ENCODE peak calls at places on chromosomes 2 and 18, in four cellular contexts. One of them, this sample, is unnamed.

GRCh38 chr2:200944467-200945394 is 18.7 kb downstream of the ORC2 start:
- DNase-seq in K562: peak; percentile 50
- DNase-seq in H1: no peak
- DNase-seq in A549: peak; percentile 93
- DNase-seq in this sample: peak; percentile 82

GRCh38 chr18:21243041-21243431 is 1.0 kb downstream of the GREB1L start:
- DNase-seq in A549: peak; percentile 11
- DNase-seq in H1: peak; percentile 55
- DNase-seq in K562: no peak
- DNase-seq in this sample: no peak

GRCh38 chr2:202017940-202018339 is 15.7 kb upstream of the FZD7 start:
- DNase-seq in H1: no peak
- DNase-seq in K562: no peak
- DNase-seq in A549: no peak
- DNase-seq in this sample: no peak

GRCh38 chr18:3440340-3440739 is 9.6 kb upstream of the TGIF1 start:
- DNase-seq in H1: no peak
- DNase-seq in K562: no peak
- DNase-seq in A549: no peak
- DNase-seq in this sample: no peak

GRCh38 chr2:144522741-144523605 is 3.1 kb upstream of the ZEB2 start:
- DNase-seq in A549: no peak
- DNase-seq in H1: peak; percentile 61
- DNase-seq in K562: peak; percentile 77
- DNase-seq in this sample: no peak

GRCh38 chr2:15173506-15173905 is 387.6 kb downstream of the NBAS start:
- DNase-seq in H1: no peak
- DNase-seq in A549: no peak
- DNase-seq in K562: no peak
- DNase-seq in this sample: no peak

GRCh38 chr2:173370198-173370597 is 15.5 kb downstream of the CDCA7 start:
- DNase-seq in K562: no peak
- DNase-seq in H1: no peak
- DNase-seq in A549: no peak
- DNase-seq in this sample: no peak

GRCh38 chr2:18599509-18600254 is 10.3 kb upstream of the NT5C1B start:
- DNase-seq in A549: no peak
- DNase-seq in K562: no peak
- DNase-seq in H1: no peak
- DNase-seq in this sample: no peak

GRCh38 chr2:82215212-82215611 is 1910.7 kb upstream of the LRRTM1 start:
- DNase-seq in A549: no peak
- DNase-seq in K562: no peak
- DNase-seq in H1: no peak
- DNase-seq in this sample: no peak

GRCh38 chr2:10204326-10205200 is 82.0 kb downstream of the RRM2 start:
- DNase-seq in A549: no peak
- DNase-seq in H1: no peak
- DNase-seq in K562: no peak
- DNase-seq in this sample: no peak

GRCh38 chr18:32333781-32334180 is 136.9 kb downstream of the GAREM1 start:
- DNase-seq in A549: no peak
- DNase-seq in K562: no peak
- DNase-seq in H1: no peak
- DNase-seq in this sample: no peak

GRCh38 chr2:7725850-7726242 is 808.6 kb downstream of the RNF144A start:
- DNase-seq in A549: no peak
- DNase-seq in H1: no peak
- DNase-seq in K562: no peak
- DNase-seq in this sample: no peak

GRCh38 chr2:241613018-241613780 is 23.8 kb downstream of the THAP4 start:
- DNase-seq in H1: no peak
- DNase-seq in A549: no peak
- DNase-seq in K562: no peak
- DNase-seq in this sample: no peak

GRCh38 chr2:69720404-69720803 is 21.5 kb upstream of the ANXA4 start:
- DNase-seq in A549: no peak
- DNase-seq in H1: no peak
- DNase-seq in K562: peak; percentile 22
- DNase-seq in this sample: no peak

GRCh38 chr2:85844486-85844885 is 44.3 kb downstream of the ST3GAL5 start:
- DNase-seq in K562: no peak
- DNase-seq in A549: no peak
- DNase-seq in H1: no peak
- DNase-seq in this sample: no peak

GRCh38 chr2:9594361-9595063 is 36.3 kb downstream of the YWHAQ start:
- DNase-seq in K562: peak; percentile 55
- DNase-seq in H1: no peak
- DNase-seq in A549: peak; percentile 56
- DNase-seq in this sample: peak; percentile 16

GRCh38 chr2:45069711-45070664 is 60.7 kb upstream of the SIX2 start:
- DNase-seq in K562: no peak
- DNase-seq in A549: no peak
- DNase-seq in H1: peak; percentile 45
- DNase-seq in this sample: no peak

GRCh38 chr2:217988840-217989204 is 14.0 kb downstream of the TNS1 start:
- DNase-seq in H1: no peak
- DNase-seq in A549: no peak
- DNase-seq in K562: no peak
- DNase-seq in this sample: no peak

GRCh38 chr2:209498574-209498973 is 74.7 kb downstream of the MAP2 start:
- DNase-seq in A549: no peak
- DNase-seq in K562: no peak
- DNase-seq in H1: no peak
- DNase-seq in this sample: no peak

GRCh38 chr2:100986157-100986556 is 15.9 kb upstream of the RPL31 start:
- DNase-seq in H1: no peak
- DNase-seq in K562: no peak
- DNase-seq in A549: no peak
- DNase-seq in this sample: no peak

GRCh38 chr18:52723456-52724065 is 383.6 kb downstream of the DCC start:
- DNase-seq in H1: no peak
- DNase-seq in K562: no peak
- DNase-seq in A549: no peak
- DNase-seq in this sample: no peak

GRCh38 chr2:67612576-67612981 is 215.4 kb downstream of the ETAA1 start:
- DNase-seq in A549: no peak
- DNase-seq in K562: no peak
- DNase-seq in H1: no peak
- DNase-seq in this sample: no peak

GRCh38 chr2:111534816-111535803 is 348.9 kb downstream of the ANAPC1 start:
- DNase-seq in A549: no peak
- DNase-seq in H1: no peak
- DNase-seq in K562: no peak
- DNase-seq in this sample: peak; percentile 83

DNA sequence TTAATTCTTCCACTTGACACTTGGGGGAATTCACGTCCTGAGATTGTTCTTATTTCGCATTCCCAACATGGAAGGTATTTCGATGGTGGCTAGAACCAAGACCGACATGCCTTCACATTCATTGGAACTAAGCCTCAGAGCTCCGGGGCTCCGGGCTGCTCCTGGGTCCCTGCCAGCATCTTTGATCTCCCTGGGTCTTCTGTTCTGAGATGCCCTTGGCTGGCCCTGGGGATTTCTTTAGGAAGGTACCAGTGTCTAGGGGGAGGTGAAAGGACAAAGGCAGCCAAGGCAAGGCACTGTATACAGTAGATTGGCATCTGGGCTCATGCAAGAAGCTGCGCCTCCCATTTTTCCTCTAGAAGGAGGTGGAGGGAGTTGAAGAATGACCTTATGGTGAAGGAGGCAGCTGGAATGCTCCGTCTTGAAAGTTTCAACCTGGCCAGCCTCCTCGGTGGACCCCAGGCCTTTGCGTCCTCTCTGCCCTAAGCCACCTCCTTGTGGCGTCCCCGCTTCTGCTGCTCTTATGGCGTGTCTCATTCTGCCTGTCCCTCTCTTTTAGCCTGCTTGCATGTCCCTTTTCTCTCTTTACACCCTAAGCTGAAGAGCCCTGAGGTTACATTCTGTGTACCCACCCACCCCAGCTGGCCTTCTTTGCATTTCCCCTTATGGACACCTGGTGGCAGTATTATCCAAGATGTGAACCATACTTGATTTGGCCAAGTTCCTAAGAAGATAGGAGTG is 77.1 kb downstream of the DYSF start:
- DNase-seq in A549: peak; percentile 65
- DNase-seq in H1: peak; percentile 75
- DNase-seq in K562: peak; percentile 59
- DNase-seq in this sample: peak; percentile 48
- TF ChIP-seq PHF8 in A549: no peak
- TF ChIP-seq PHF8 in H1: no peak
- TF ChIP-seq PHF8 in K562: no peak
- TF ChIP-seq PHF8 in this sample: no peak

DNA sequence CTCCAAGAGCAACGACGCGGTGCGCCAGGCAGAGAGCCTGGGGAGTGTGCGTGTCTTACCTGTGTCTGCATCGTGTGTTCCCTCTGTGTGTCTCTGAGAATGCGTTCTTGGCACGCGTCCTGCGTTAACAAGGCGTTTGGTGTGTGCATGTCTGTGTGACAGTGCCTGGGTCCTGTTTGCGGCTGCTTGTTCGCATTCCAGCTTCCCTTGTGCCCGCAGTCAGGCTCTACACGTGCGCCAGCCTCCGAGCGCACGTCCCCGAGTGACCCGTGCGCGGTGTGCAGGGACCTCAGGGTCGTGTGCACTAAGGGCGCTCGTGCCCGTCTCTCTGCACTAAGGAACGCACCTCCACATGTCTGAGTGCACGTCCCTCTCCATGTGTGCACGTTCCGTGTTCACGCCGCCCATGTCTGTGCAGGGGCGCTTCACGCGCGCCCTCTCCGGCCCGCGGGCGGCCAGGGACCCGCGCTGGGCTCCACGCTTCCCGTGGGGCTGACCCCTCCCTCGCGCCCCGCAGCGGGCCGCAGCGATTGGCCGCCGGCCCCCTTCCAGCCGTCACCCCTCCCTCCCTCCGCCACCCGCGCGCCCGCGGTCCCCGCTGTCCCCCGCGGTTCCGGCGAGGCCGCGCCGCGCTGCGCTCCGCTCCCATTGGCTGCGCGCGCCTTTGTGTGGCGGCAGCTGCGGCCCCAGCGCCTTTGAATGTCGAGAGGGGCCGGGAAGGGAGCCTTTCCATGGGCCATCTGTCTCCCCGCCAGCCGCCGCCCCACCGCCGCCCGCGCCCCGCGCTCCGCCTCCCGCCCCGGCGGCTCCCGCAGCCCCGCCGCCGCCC is 229.4 kb downstream of the HAUS1 start:
- DNase-seq in A549: peak; percentile 31
- DNase-seq in H1: peak; percentile 56
- DNase-seq in K562: no peak
- DNase-seq in this sample: no peak
- TF ChIP-seq PHF8 in A549: no peak
- TF ChIP-seq PHF8 in H1: peak; percentile 41
- TF ChIP-seq PHF8 in K562: no peak
- TF ChIP-seq PHF8 in this sample: no peak

GRCh38 chr2:41922177-41922576 is 125.6 kb upstream of the PKDCC start:
- DNase-seq in H1: no peak
- DNase-seq in K562: peak; percentile 63
- DNase-seq in A549: peak; percentile 89
- DNase-seq in this sample: no peak
- TF ChIP-seq PHF8 in H1: no peak
- TF ChIP-seq PHF8 in K562: no peak
- TF ChIP-seq PHF8 in A549: no peak
- TF ChIP-seq PHF8 in this sample: no peak

DNA sequence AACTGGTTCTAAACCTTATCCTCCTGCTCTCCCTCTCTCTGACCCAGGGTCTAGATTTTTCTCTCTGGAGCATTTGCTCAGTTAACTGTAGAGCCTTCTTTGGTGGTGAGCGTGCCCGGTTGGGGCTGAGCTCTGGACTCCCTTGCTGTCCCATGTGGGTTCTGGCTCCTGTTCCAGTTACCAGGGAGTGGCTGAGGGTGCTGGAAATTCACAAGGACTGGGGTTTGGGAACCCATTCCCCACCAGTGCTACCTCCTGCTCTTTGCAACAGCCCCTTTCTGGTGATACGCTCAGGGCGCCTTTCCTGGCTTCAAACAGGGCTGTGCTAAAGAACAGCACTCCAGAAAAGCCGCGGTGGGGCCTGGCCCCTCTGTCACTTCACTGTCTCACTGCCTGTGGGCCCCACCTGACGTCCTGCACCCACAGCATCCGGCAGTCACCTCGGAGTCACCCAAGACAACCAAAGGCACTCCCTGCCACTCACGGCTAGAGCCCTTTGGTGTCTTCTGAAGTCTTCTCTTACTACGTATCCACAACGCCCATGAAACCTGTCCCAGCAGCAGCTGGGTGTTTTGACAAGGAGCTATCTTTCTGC is 41.3 kb downstream of the CAPN13 start:
- DNase-seq in K562: no peak
- DNase-seq in A549: no peak
- DNase-seq in H1: no peak
- DNase-seq in this sample: no peak
- TF ChIP-seq PHF8 in K562: no peak
- TF ChIP-seq PHF8 in A549: no peak
- TF ChIP-seq PHF8 in H1: no peak
- TF ChIP-seq PHF8 in this sample: no peak

DNA sequence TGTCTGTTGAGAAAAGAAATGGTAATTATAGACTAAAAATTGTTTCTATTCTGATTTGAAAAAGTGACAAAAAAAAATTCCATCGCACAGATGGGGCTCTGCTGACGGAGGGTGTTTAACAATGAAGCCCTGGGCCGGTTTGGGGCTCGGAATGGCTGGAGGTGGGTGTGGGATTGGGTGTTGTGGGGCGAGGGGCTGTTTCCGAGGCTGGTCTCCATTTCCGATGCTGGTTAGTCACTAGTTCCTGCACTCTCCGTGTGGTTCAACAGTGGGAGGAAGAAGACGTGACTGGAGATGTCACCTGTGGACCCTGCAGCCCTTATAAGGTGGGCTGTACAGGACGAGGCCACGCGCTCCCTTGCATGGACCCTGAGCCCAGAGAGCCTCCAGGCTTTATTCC is 143.2 kb downstream of the KLHL29 start:
- DNase-seq in H1: no peak
- DNase-seq in K562: no peak
- DNase-seq in A549: no peak
- DNase-seq in this sample: no peak
- TF ChIP-seq PHF8 in H1: no peak
- TF ChIP-seq PHF8 in K562: no peak
- TF ChIP-seq PHF8 in A549: no peak
- TF ChIP-seq PHF8 in this sample: no peak

This sample was measured in HepG2.